ENCODE peak calls at places on chromosomes 12 and 14, in eight cellular contexts. U is gastrocnemius medialis, R is Peyer's patch, V is testis, K is A549, P is uterus, G is IMR-90, N is ovary. C is an unnamed sample.

GRCh38 chr12:32126720-32127119 is 20.1 kb downstream of the BICD1 start:
- DNase-seq in U (no peak), R (no peak), V (no peak), K (no peak), P (no peak), G (peak; percentile 92), N (no peak), C (no peak)

GRCh38 chr12:64682572-64683277 is 72.4 kb downstream of the RASSF3 start:
- DNase-seq in U (no peak), R (no peak), V (no peak), K (no peak), P (peak; percentile 93), G (peak; percentile 93), N (peak; percentile 76), C (peak; percentile 76)

GRCh38 chr14:50083467-50084337 is 32.7 kb downstream of the VCPKMT start:
- DNase-seq in U (no peak), R (no peak), V (no peak), K (no peak), P (no peak), G (peak; percentile 75), N (no peak), C (no peak)

GRCh38 chr12:70994217-70994788 is 73.8 kb upstream of the PTPRR start:
- DNase-seq in U (no peak), R (no peak), V (no peak), K (no peak), P (no peak), G (peak; percentile 42), N (no peak), C (no peak)

GRCh38 chr12:50924439-50925341 is 27.7 kb upstream of the HIGD1C start:
- DNase-seq in U (peak; percentile 96), R (peak; percentile 85), V (peak; percentile 95), K (no peak), P (peak; percentile 97), G (peak; percentile 86), N (peak; percentile 94), C (peak; percentile 91)

GRCh38 chr12:52391618-52392002 is 6.2 kb upstream of the KRT84 start:
- DNase-seq in U (peak; percentile 29), R (no peak), V (peak; percentile 57), K (no peak), P (no peak), G (no peak), N (no peak), C (peak; percentile 82)

GRCh38 chr14:77790566-77791224 is 9.2 kb upstream of the ADCK1 start:
- DNase-seq in U (no peak), R (no peak), V (no peak), K (no peak), P (no peak), G (no peak), N (no peak), C (no peak)

GRCh38 chr12:132511516-132512196 is 21.7 kb downstream of the FBRSL1 start:
- DNase-seq in U (no peak), R (no peak), V (no peak), K (no peak), P (no peak), G (no peak), N (no peak), C (no peak)

GRCh38 chr12:48816148-48816854 is 2.0 kb upstream of the CACNB3 start:
- DNase-seq in U (no peak), R (no peak), V (no peak), K (no peak), P (no peak), G (no peak), N (no peak), C (no peak)

GRCh38 chr12:48812389-48812788 is 5.9 kb upstream of the CACNB3 start:
- DNase-seq in U (no peak), R (no peak), V (no peak), K (no peak), P (no peak), G (no peak), N (no peak), C (no peak)

GRCh38 chr12:48815281-48816110 is 2.8 kb upstream of the CACNB3 start:
- DNase-seq in U (peak; percentile 60), R (peak; percentile 41), V (peak; percentile 86), K (peak; percentile 69), P (peak; percentile 82), G (peak; percentile 78), N (peak; percentile 83), C (peak; percentile 85)

GRCh38 chr12:48813464-48814312 is 4.6 kb upstream of the CACNB3 start:
- DNase-seq in U (no peak), R (no peak), V (peak; percentile 43), K (no peak), P (peak; percentile 68), G (peak; percentile 50), N (peak; percentile 67), C (no peak)

DNA sequence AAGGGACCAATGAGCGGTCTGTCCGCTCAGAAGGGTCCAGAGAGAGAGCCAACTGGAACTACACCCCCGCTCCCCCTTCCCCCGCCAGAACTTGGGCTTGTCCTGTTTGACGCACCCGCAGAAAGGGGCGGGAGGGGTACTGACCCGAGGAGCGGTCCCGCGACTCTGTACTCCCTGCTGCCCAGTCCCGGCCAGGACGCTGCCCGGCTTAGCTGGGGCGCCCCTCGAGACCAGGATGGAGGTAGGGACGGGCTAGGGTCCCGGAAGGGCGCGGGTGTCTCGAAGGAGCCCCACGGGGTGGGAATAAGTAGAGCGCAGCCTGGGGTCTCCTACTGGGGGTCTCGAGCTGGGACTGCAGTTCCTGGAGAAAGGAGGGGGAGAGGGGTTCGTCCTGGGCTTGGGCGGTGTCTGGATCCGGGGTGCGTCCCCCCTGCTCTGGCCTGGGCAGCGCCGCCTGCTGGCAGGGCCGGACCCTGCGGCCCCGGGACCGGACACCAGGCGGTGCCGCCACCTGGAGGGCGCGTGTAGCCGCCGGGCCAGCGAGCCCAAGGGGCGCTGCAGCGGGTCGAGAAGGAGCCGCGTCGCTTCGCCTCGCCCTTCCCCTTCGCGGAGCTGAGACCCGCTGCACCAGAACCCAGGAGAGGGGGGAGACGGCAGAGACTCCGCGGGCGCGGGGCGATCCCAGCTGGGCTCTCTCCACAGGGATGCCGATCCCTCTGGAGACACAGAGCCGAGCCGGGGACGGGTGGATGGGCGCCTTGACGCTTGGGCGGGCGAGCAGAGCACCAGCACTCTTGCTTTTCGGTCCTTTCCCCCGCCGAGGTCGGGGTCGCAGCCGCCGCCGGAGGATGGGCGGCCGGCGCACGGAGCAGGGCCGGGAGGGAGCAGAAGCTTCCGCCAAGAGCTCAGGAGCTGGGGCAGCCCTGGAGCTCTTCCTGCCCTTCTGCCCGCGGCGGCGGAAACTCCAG is 3.7 kb upstream of the CACNB3 start:
- DNase-seq in U (peak; percentile 69), R (peak; percentile 89), V (peak; percentile 90), K (peak; percentile 87), P (peak; percentile 86), G (peak; percentile 75), N (peak; percentile 88), C (peak; percentile 84)
- TF ChIP-seq POLR2A in U (no peak), R (peak; percentile 57), V (no peak), K (peak; percentile 46), P (peak; percentile 19), G (peak; percentile 22), N (peak; percentile 74), C (no peak)

GRCh38 chr14:64910847-64911495 is 3.3 kb upstream of the CHURC1 start:
- DNase-seq in U (no peak), R (no peak), V (no peak), K (peak; percentile 30), P (no peak), G (peak; percentile 55), N (no peak), C (no peak)
- TF ChIP-seq CTCF in U (peak; percentile 49), R (peak; percentile 48), V (no peak), K (peak; percentile 74), P (peak; percentile 31), G (peak; percentile 79), N (no peak), C (peak; percentile 14)

GRCh38 chr12:1189163-1189562 is 198.1 kb downstream of the ERC1 start:
- DNase-seq in U (no peak), R (no peak), V (no peak), K (no peak), P (no peak), G (no peak), N (no peak), C (no peak)

GRCh38 chr12:1179128-1179527 is 188.1 kb downstream of the ERC1 start:
- DNase-seq in U (no peak), R (no peak), V (no peak), K (no peak), P (no peak), G (no peak), N (no peak), C (no peak)

GRCh38 chr12:1186298-1186697 is 195.3 kb downstream of the ERC1 start:
- DNase-seq in U (no peak), R (no peak), V (no peak), K (no peak), P (no peak), G (no peak), N (no peak), C (no peak)

GRCh38 chr12:1185460-1186182 is 194.6 kb downstream of the ERC1 start:
- DNase-seq in U (no peak), R (no peak), V (no peak), K (no peak), P (no peak), G (no peak), N (no peak), C (no peak)

GRCh38 chr12:1184402-1184801 is 193.4 kb downstream of the ERC1 start:
- DNase-seq in U (no peak), R (no peak), V (no peak), K (no peak), P (no peak), G (peak; percentile 72), N (no peak), C (no peak)
- H3K4me1 ChIP-seq in U (no peaks in the 10 kb centered on the region), R (no peaks in the 10 kb centered on the region), V (no peaks in the 10 kb centered on the region), K (peaks cover 14% of the 10 kb centered on the region), P (no peaks in the 10 kb centered on the region), G (peaks cover 3% of the 10 kb centered on the region), N (no peaks in the 10 kb centered on the region), C (no peaks in the 10 kb centered on the region)

DNA sequence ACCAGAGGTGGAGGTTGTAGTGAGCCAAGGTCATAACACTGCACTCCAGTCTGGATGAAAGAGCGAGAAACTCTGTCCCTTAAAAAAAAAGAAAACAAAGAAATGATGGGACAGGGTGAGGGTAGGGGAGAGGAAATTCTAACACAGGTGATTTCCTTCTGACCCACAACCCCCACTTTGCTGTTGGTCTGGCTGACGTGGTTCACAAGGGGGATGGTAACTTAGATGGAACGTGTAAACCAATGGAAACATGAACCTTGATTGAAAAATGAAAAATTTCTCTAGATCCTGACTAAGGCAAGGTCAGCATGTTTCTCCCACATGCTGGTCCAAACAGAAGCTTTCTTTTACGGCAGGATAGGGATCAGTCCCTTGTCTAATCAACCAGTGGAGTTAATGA is 15.8 kb upstream of the RIOX1 start:
- DNase-seq in U (no peak), R (no peak), V (no peak), K (no peak), P (no peak), G (no peak), N (no peak), C (no peak)
- TF ChIP-seq POLR2A in U (no peak), R (no peak), V (no peak), K (no peak), P (no peak), G (no peak), N (no peak), C (no peak)

GRCh38 chr14:102524451-102525212 is 15.1 kb upstream of the ANKRD9 start:
- DNase-seq in U (peak; percentile 96), R (peak; percentile 96), V (peak; percentile 99), K (peak; percentile 99), P (peak; percentile 97), G (peak; percentile 98), N (peak; percentile 97), C (peak; percentile 99)
- TF ChIP-seq CTCF in U (peak; percentile 96), R (peak; percentile 99), V (peak; percentile 100), K (peak; percentile 96), P (peak; percentile 99), G (peak; percentile 99), N (peak; percentile 90), C (peak; percentile 97)